ENCODE peak calls at places on chromosomes 3 and 15, in six cellular contexts. X is GM12878, D is HCT116, A is HepG2, L is K562, T is H1. V is an unnamed sample.

GRCh38 chr3:33030802-33031201 is 66.1 kb downstream of the GLB1 start:
- DNase-seq in X (no peak), D (no peak), A (no peak), L (peak; percentile 30), T (no peak), V (no peak)

GRCh38 chr3:877001-877400 is 215.8 kb upstream of the CNTN6 start:
- DNase-seq in X (no peak), D (no peak), A (no peak), L (no peak), T (no peak), V (no peak)

GRCh38 chr15:67335534-67336222 is 81.1 kb downstream of the IQCH start:
- DNase-seq in X (no peak), D (no peak), A (no peak), L (no peak), T (no peak), V (no peak)

GRCh38 chr15:80160570-80161156 is 7.9 kb downstream of the FAH start:
- DNase-seq in X (peak; percentile 39), D (no peak), A (peak; percentile 87), L (peak; percentile 72), T (no peak), V (no peak)

GRCh38 chr3:136008221-136008620 is 42.7 kb downstream of the PPP2R3A start:
- DNase-seq in X (no peak), D (no peak), A (no peak), L (no peak), T (no peak), V (no peak)

GRCh38 chr3:22671848-22672247 is 531.3 kb upstream of the UBE2E2 start:
- DNase-seq in X (no peak), D (no peak), A (no peak), L (no peak), T (no peak), V (no peak)

GRCh38 chr3:20575153-20575552 is 389.1 kb upstream of the SGO1 start:
- DNase-seq in X (no peak), D (no peak), A (no peak), L (no peak), T (no peak), V (no peak)

GRCh38 chr3:46334911-46335478 is 18.9 kb upstream of the CCR2 start:
- DNase-seq in X (no peak), D (no peak), A (no peak), L (no peak), T (no peak), V (no peak)

GRCh38 chr3:167876603-167877325 is 141.2 kb downstream of the SERPINI1 start:
- DNase-seq in X (no peak), D (peak; percentile 15), A (no peak), L (no peak), T (no peak), V (no peak)

GRCh38 chr3:44030690-44031344 is 210.9 kb upstream of the TOPAZ1 start:
- DNase-seq in X (no peak), D (no peak), A (no peak), L (no peak), T (no peak), V (no peak)

GRCh38 chr15:69414702-69415161 is 583 bp downstream of the KIF23 start:
- DNase-seq in X (no peak), D (peak; percentile 4), A (peak; percentile 74), L (peak; percentile 59), T (no peak), V (no peak)

GRCh38 chr3:45792036-45792435 is 4.3 kb downstream of the SLC6A20 start:
- DNase-seq in X (no peak), D (no peak), A (no peak), L (no peak), T (no peak), V (no peak)

GRCh38 chr15:48667701-48668100 is 22.2 kb upstream of the FBN1 start:
- DNase-seq in X (no peak), D (no peak), A (no peak), L (no peak), T (no peak), V (no peak)

GRCh38 chr3:87397210-87397609 is 120.8 kb upstream of the POU1F1 start:
- DNase-seq in X (no peak), D (no peak), A (no peak), L (no peak), T (no peak), V (no peak)

GRCh38 chr3:102081587-102082289 is 232.4 kb downstream of the NFKBIZ start:
- DNase-seq in X (no peak), D (no peak), A (no peak), L (no peak), T (no peak), V (no peak)

GRCh38 chr3:12187448-12188327 is 29.0 kb upstream of the TIMP4 start:
- DNase-seq in X (peak; percentile 61), D (no peak), A (no peak), L (no peak), T (no peak), V (no peak)

GRCh38 chr15:48433226-48433886 is 102.1 kb downstream of the DUT start:
- DNase-seq in X (peak; percentile 32), D (no peak), A (no peak), L (no peak), T (no peak), V (no peak)

GRCh38 chr3:111667621-111668239 is 72.6 kb upstream of the ZBED2 start:
- DNase-seq in X (peak; percentile 69), D (no peak), A (no peak), L (no peak), T (no peak), V (no peak)

GRCh38 chr15:67548862-67549651 is 6.6 kb downstream of the MAP2K5 start:
- DNase-seq in X (no peak), D (no peak), A (no peak), L (no peak), T (peak; percentile 59), V (peak; percentile 54)

DNA sequence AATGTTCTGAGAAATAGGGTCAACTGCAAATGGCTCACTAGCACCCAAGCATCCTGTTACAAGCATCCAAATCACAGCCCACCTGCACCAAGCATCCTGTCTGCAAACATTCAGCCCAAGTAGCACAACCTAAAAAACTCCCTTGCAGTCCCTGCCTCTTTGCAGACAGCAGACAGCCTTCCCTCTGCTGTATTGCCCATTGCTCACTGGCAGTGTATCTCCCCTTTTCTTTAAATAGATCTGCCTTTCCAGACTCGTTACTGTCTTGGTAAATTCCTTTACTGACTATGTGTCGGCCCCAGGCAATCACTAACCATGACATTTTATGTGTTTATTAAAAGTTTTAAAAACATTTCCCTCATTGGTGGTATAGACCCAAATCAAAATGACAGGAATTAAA is 155.4 kb downstream of the ADAMTSL3 start:
- DNase-seq in X (no peak), D (no peak), A (no peak), L (no peak), T (no peak), V (no peak)
- TF ChIP-seq YY1 in X (no peak), D (no peak), A (no peak), L (no peak), T (no peak), V (no peak)

GRCh38 chr3:175746308-175746707 is 887.2 kb downstream of the NAALADL2 start:
- DNase-seq in X (no peak), D (no peak), A (no peak), L (no peak), T (no peak), V (peak; percentile 53)

GRCh38 chr3:175743733-175744400 is 884.7 kb downstream of the NAALADL2 start:
- DNase-seq in X (no peak), D (no peak), A (no peak), L (no peak), T (no peak), V (no peak)

GRCh38 chr3:175737646-175738572 is 878.8 kb downstream of the NAALADL2 start:
- DNase-seq in X (no peak), D (no peak), A (no peak), L (no peak), T (no peak), V (no peak)

GRCh38 chr3:175741951-175742350 is 882.8 kb downstream of the NAALADL2 start:
- DNase-seq in X (no peak), D (no peak), A (no peak), L (no peak), T (no peak), V (no peak)
- TF ChIP-seq SIN3A in X (no peak), D (no peak), A (no peak), L (no peak), T (no peak), V (no peak)

GRCh38 chr15:75195122-75195765 is 6.4 kb upstream of the C15orf39 start:
- DNase-seq in X (no peak), D (no peak), A (no peak), L (no peak), T (no peak), V (peak; percentile 91)
- TF ChIP-seq RAD21 in X (no peak), D (no peak), A (no peak), L (no peak), T (no peak), V (no peak)

DNA sequence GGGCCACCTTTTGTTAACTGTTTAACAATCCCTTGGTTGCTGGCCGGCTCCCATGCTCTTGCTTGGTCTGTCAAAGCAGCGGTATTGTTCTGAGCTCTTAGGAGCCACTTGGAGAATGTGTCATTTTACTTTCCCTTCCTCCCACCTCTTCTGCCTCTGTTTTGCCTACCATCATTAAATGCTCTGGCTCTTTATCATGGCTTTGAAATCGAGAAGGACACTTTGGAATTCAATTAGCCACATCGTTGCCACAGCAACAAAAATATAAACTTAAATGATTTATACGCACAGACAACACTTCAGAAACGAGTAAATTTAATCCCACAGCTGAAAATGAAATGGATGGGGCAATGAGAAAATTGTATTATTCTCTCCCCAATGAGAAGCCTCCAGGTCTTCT is 412.5 kb downstream of the NTRK3 start:
- DNase-seq in X (no peak), D (no peak), A (no peak), L (no peak), T (no peak), V (no peak)
- TF ChIP-seq YY1 in X (no peak), D (no peak), A (no peak), L (no peak), T (no peak), V (no peak)

DNA sequence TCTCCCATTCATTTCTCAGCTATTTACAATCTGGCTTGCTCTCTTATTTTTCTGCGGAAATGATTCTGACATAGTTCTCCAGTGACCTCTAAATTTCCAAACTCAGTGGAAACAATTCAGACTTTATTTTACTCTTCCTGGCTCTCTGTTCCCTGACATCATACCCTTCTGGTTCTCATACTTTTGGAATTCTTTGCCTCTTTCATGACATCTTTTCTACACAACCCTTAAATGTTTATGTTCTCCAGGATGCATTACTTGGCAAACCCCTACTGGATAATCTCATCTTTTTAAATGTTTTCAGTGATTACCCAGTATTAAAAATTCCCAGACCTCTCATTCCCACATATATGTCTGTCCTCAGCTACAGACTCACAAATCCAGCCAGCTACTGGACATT is 23.9 kb upstream of the PLSCR4 start:
- DNase-seq in X (no peak), D (no peak), A (no peak), L (no peak), T (no peak), V (no peak)
- TF ChIP-seq SIN3A in X (no peak), D (no peak), A (no peak), L (no peak), T (no peak), V (no peak)

GRCh38 chr3:170050753-170051152 is 13.0 kb downstream of the GPR160 start:
- DNase-seq in X (no peak), D (no peak), A (no peak), L (no peak), T (no peak), V (no peak)
- TF ChIP-seq RAD21 in X (no peak), D (no peak), A (no peak), L (no peak), T (no peak), V (no peak)

V was measured in SK-N-SH.